ENCODE peak calls at places on chromosomes 12 and 14, in eight cellular contexts. One of them, this sample, is unnamed.

GRCh38 chr12:37543131-37543965 is 773.2 kb upstream of the ALG10B start:
- DNase-seq in endothelial cell of umbilical vein: no peak
- DNase-seq in HCT116: no peak
- DNase-seq in K562: no peak
- DNase-seq in Peyer's patch: no peak
- DNase-seq in prostate gland: no peak
- DNase-seq in stomach: no peak
- DNase-seq in adrenal gland: no peak
- DNase-seq in this sample: no peak

GRCh38 chr14:30551460-30551859 is 7.5 kb upstream of the G2E3 start:
- DNase-seq in endothelial cell of umbilical vein: no peak
- DNase-seq in HCT116: no peak
- DNase-seq in K562: no peak
- DNase-seq in Peyer's patch: no peak
- DNase-seq in prostate gland: no peak
- DNase-seq in stomach: no peak
- DNase-seq in adrenal gland: no peak
- DNase-seq in this sample: no peak

GRCh38 chr14:29735459-29735858 is 192.2 kb downstream of the PRKD1 start:
- DNase-seq in endothelial cell of umbilical vein: no peak
- DNase-seq in HCT116: no peak
- DNase-seq in K562: no peak
- DNase-seq in Peyer's patch: no peak
- DNase-seq in prostate gland: no peak
- DNase-seq in stomach: no peak
- DNase-seq in adrenal gland: no peak
- DNase-seq in this sample: no peak

GRCh38 chr12:27333311-27334009 is 824 bp downstream of the BMAL2 start:
- DNase-seq in endothelial cell of umbilical vein: peak
- DNase-seq in HCT116: no peak
- DNase-seq in K562: no peak
- DNase-seq in Peyer's patch: peak
- DNase-seq in prostate gland: peak
- DNase-seq in stomach: peak
- DNase-seq in adrenal gland: peak
- DNase-seq in this sample: peak

GRCh38 chr12:93679308-93679933 is 2.2 kb downstream of the CRADD start:
- DNase-seq in endothelial cell of umbilical vein: no peak
- DNase-seq in HCT116: no peak
- DNase-seq in K562: no peak
- DNase-seq in Peyer's patch: no peak
- DNase-seq in prostate gland: no peak
- DNase-seq in stomach: no peak
- DNase-seq in adrenal gland: peak
- DNase-seq in this sample: no peak

GRCh38 chr14:46951103-46951502 is 299.5 kb upstream of the RPL10L start:
- DNase-seq in endothelial cell of umbilical vein: no peak
- DNase-seq in HCT116: no peak
- DNase-seq in K562: no peak
- DNase-seq in Peyer's patch: no peak
- DNase-seq in prostate gland: no peak
- DNase-seq in stomach: no peak
- DNase-seq in adrenal gland: no peak
- DNase-seq in this sample: no peak

GRCh38 chr12:131454418-131455217 is 256.3 kb upstream of the SFSWAP start:
- DNase-seq in endothelial cell of umbilical vein: no peak
- DNase-seq in HCT116: peak
- DNase-seq in K562: peak
- DNase-seq in Peyer's patch: no peak
- DNase-seq in prostate gland: no peak
- DNase-seq in stomach: peak
- DNase-seq in adrenal gland: peak
- DNase-seq in this sample: peak

GRCh38 chr12:108312885-108313203 is 26.3 kb downstream of the CMKLR1 start:
- DNase-seq in endothelial cell of umbilical vein: peak
- DNase-seq in HCT116: no peak
- DNase-seq in K562: no peak
- DNase-seq in Peyer's patch: no peak
- DNase-seq in prostate gland: no peak
- DNase-seq in stomach: no peak
- DNase-seq in adrenal gland: peak
- DNase-seq in this sample: peak

GRCh38 chr12:124399622-124400021 is 104.7 kb downstream of the RFLNA start:
- DNase-seq in endothelial cell of umbilical vein: peak
- DNase-seq in HCT116: no peak
- DNase-seq in K562: peak
- DNase-seq in Peyer's patch: no peak
- DNase-seq in prostate gland: no peak
- DNase-seq in stomach: no peak
- DNase-seq in adrenal gland: no peak
- DNase-seq in this sample: no peak

GRCh38 chr12:111100554-111100953 is 180.2 kb upstream of the MYL2 start:
- DNase-seq in endothelial cell of umbilical vein: no peak
- DNase-seq in HCT116: no peak
- DNase-seq in K562: no peak
- DNase-seq in Peyer's patch: no peak
- DNase-seq in prostate gland: no peak
- DNase-seq in stomach: no peak
- DNase-seq in adrenal gland: no peak
- DNase-seq in this sample: no peak

GRCh38 chr12:132596016-132596415 is 14.4 kb downstream of the LRCOL1 start:
- DNase-seq in endothelial cell of umbilical vein: no peak
- DNase-seq in HCT116: no peak
- DNase-seq in K562: no peak
- DNase-seq in Peyer's patch: no peak
- DNase-seq in prostate gland: no peak
- DNase-seq in stomach: no peak
- DNase-seq in adrenal gland: peak
- DNase-seq in this sample: no peak

GRCh38 chr12:17358850-17359249 is 731.1 kb downstream of the RERGL start:
- DNase-seq in endothelial cell of umbilical vein: no peak
- DNase-seq in HCT116: no peak
- DNase-seq in K562: no peak
- DNase-seq in Peyer's patch: no peak
- DNase-seq in prostate gland: no peak
- DNase-seq in stomach: no peak
- DNase-seq in adrenal gland: no peak
- DNase-seq in this sample: no peak

GRCh38 chr12:52710744-52711143 is 7.4 kb upstream of the KRT77 start:
- DNase-seq in endothelial cell of umbilical vein: no peak
- DNase-seq in HCT116: no peak
- DNase-seq in K562: no peak
- DNase-seq in Peyer's patch: no peak
- DNase-seq in prostate gland: no peak
- DNase-seq in stomach: no peak
- DNase-seq in adrenal gland: no peak
- DNase-seq in this sample: no peak

GRCh38 chr12:78018939-78019338 is 188.2 kb downstream of the NAV3 start:
- DNase-seq in endothelial cell of umbilical vein: no peak
- DNase-seq in HCT116: no peak
- DNase-seq in K562: no peak
- DNase-seq in Peyer's patch: no peak
- DNase-seq in prostate gland: no peak
- DNase-seq in stomach: no peak
- DNase-seq in adrenal gland: no peak
- DNase-seq in this sample: no peak

GRCh38 chr14:104309657-104310369 is 171.4 kb downstream of the KIF26A start:
- DNase-seq in endothelial cell of umbilical vein: no peak
- DNase-seq in HCT116: no peak
- DNase-seq in K562: no peak
- DNase-seq in Peyer's patch: no peak
- DNase-seq in prostate gland: no peak
- DNase-seq in stomach: no peak
- DNase-seq in adrenal gland: no peak
- DNase-seq in this sample: no peak

GRCh38 chr12:9361879-9362326 is 153.7 kb upstream of the PZP start:
- DNase-seq in endothelial cell of umbilical vein: no peak
- DNase-seq in HCT116: no peak
- DNase-seq in K562: no peak
- DNase-seq in Peyer's patch: no peak
- DNase-seq in prostate gland: no peak
- DNase-seq in stomach: no peak
- DNase-seq in adrenal gland: no peak
- DNase-seq in this sample: no peak
- TF ChIP-seq POLR2A in endothelial cell of umbilical vein: no peak
- TF ChIP-seq POLR2A in HCT116: no peak
- TF ChIP-seq POLR2A in K562: no peak
- TF ChIP-seq POLR2A in Peyer's patch: no peak
- TF ChIP-seq POLR2A in prostate gland: no peak
- TF ChIP-seq POLR2A in stomach: no peak
- TF ChIP-seq POLR2A in adrenal gland: no peak
- TF ChIP-seq POLR2A in this sample: no peak

GRCh38 chr12:104137175-104137901 is 672 bp downstream of the NFYB start:
- DNase-seq in endothelial cell of umbilical vein: peak
- DNase-seq in HCT116: no peak
- DNase-seq in K562: peak
- DNase-seq in Peyer's patch: peak
- DNase-seq in prostate gland: peak
- DNase-seq in stomach: peak
- DNase-seq in adrenal gland: peak
- DNase-seq in this sample: peak
- TF ChIP-seq POLR2A in endothelial cell of umbilical vein: no peak
- TF ChIP-seq POLR2A in HCT116: no peak
- TF ChIP-seq POLR2A in K562: peak
- TF ChIP-seq POLR2A in Peyer's patch: no peak
- TF ChIP-seq POLR2A in prostate gland: no peak
- TF ChIP-seq POLR2A in stomach: no peak
- TF ChIP-seq POLR2A in adrenal gland: no peak
- TF ChIP-seq POLR2A in this sample: no peak

GRCh38 chr12:57751788-57752667 is at the start of gene CDK4:
- DNase-seq in endothelial cell of umbilical vein: peak
- DNase-seq in HCT116: peak
- DNase-seq in K562: peak
- DNase-seq in Peyer's patch: peak
- DNase-seq in prostate gland: peak
- DNase-seq in stomach: peak
- DNase-seq in adrenal gland: peak
- DNase-seq in this sample: peak
- TF ChIP-seq POLR2A in endothelial cell of umbilical vein: peak
- TF ChIP-seq POLR2A in HCT116: peak
- TF ChIP-seq POLR2A in K562: peak
- TF ChIP-seq POLR2A in Peyer's patch: peak
- TF ChIP-seq POLR2A in prostate gland: peak
- TF ChIP-seq POLR2A in stomach: no peak
- TF ChIP-seq POLR2A in adrenal gland: peak
- TF ChIP-seq POLR2A in this sample: peak

GRCh38 chr12:6826734-6827436 is 1.3 kb upstream of the P3H3 start:
- DNase-seq in endothelial cell of umbilical vein: no peak
- DNase-seq in HCT116: no peak
- DNase-seq in K562: no peak
- DNase-seq in Peyer's patch: no peak
- DNase-seq in prostate gland: no peak
- DNase-seq in stomach: no peak
- DNase-seq in adrenal gland: no peak
- DNase-seq in this sample: no peak

GRCh38 chr12:6828671-6829531 is 694 bp downstream of the P3H3 start:
- DNase-seq in endothelial cell of umbilical vein: no peak
- DNase-seq in HCT116: no peak
- DNase-seq in K562: peak
- DNase-seq in Peyer's patch: peak
- DNase-seq in prostate gland: peak
- DNase-seq in stomach: peak
- DNase-seq in adrenal gland: no peak
- DNase-seq in this sample: peak

GRCh38 chr12:6826125-6826733 is 2.0 kb upstream of the P3H3 start:
- DNase-seq in endothelial cell of umbilical vein: no peak
- DNase-seq in HCT116: no peak
- DNase-seq in K562: no peak
- DNase-seq in Peyer's patch: no peak
- DNase-seq in prostate gland: no peak
- DNase-seq in stomach: no peak
- DNase-seq in adrenal gland: no peak
- DNase-seq in this sample: no peak

GRCh38 chr12:6827982-6828670 is at the start of gene P3H3:
- DNase-seq in endothelial cell of umbilical vein: peak
- DNase-seq in HCT116: no peak
- DNase-seq in K562: peak
- DNase-seq in Peyer's patch: no peak
- DNase-seq in prostate gland: peak
- DNase-seq in stomach: no peak
- DNase-seq in adrenal gland: no peak
- DNase-seq in this sample: no peak

DNA sequence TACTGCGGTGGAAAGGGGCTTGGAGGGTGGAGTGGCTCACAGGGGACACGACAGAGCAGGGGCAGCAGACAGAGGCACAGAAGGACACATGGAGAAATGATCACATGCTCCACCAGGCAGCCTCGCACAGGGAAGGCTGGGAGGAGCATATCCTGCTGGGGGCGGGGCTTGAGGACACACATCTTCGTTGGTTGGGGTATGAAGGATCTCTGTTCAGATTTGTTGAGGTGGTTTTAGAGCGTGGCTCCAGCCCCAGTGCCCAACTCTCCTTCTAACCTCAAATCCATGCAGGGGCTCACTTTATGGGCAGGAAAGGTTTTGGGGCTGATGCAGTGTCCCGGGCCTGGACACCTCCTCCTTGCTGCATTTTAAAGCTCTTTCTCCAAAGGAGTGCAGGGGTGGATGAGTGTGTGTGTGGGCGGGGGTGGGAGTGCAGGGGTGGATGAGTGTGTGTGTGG is 741 bp upstream of the P3H3 start:
- DNase-seq in endothelial cell of umbilical vein: peak
- DNase-seq in HCT116: peak
- DNase-seq in K562: peak
- DNase-seq in Peyer's patch: peak
- DNase-seq in prostate gland: peak
- DNase-seq in stomach: peak
- DNase-seq in adrenal gland: peak
- DNase-seq in this sample: peak
- TF ChIP-seq POLR2A in endothelial cell of umbilical vein: peak
- TF ChIP-seq POLR2A in HCT116: peak
- TF ChIP-seq POLR2A in K562: peak
- TF ChIP-seq POLR2A in Peyer's patch: no peak
- TF ChIP-seq POLR2A in prostate gland: no peak
- TF ChIP-seq POLR2A in stomach: no peak
- TF ChIP-seq POLR2A in adrenal gland: no peak
- TF ChIP-seq POLR2A in this sample: no peak

This sample was measured in body of pancreas.